ENCODE peak calls at places on chromosomes 3 and 15, in nine cellular contexts. M is PC-3, C is GM23248, I is A673, G is endothelial cell of umbilical vein, N is HCT116, X is astrocyte, P is fibroblast of lung, T is GM23338. W is an unnamed sample.
A peak's percentile ranks its signal among the peaks of the same experiment; 100 is the strongest.

GRCh38 chr15:98294126-98294525 is 333.6 kb downstream of the ARRDC4 start:
- DNase-seq in M (no peak), N (no peak), P (no peak), T (no peak), C (no peak), I (no peak), X (no peak), G (no peak), W (no peak)

GRCh38 chr15:31398677-31399260 is 72.1 kb downstream of the KLF13 start:
- DNase-seq in M (peak; percentile 28), N (no peak), X (no peak), I (no peak), C (peak; percentile 54), T (no peak), G (no peak), P (no peak), W (no peak)

GRCh38 chr3:170356596-170357175 is 829 bp upstream of the SKIL start:
- DNase-seq in N (no peak), M (peak; percentile 72), I (peak; percentile 65), C (peak; percentile 91), X (peak; percentile 55), T (peak; percentile 90), G (peak; percentile 81), P (peak; percentile 85), W (peak; percentile 93)

GRCh38 chr15:53978248-53978906 is at the start of gene UNC13C:
- DNase-seq in C (peak; percentile 3), G (no peak), P (peak; percentile 22), N (no peak), X (no peak), T (peak; percentile 56), I (no peak), M (no peak), W (peak; percentile 51)

GRCh38 chr3:61252836-61253235 is 1.6 kb upstream of the FHIT start:
- DNase-seq in C (no peak), T (no peak), I (no peak), P (no peak), G (peak; percentile 72), N (no peak), M (no peak), X (no peak), W (no peak)

GRCh38 chr15:73321496-73322344 is 47.0 kb downstream of the HCN4 start:
- DNase-seq in X (no peak), G (no peak), P (no peak), I (no peak), N (no peak), M (no peak), T (peak; percentile 18), C (no peak), W (peak; percentile 19)

GRCh38 chr3:105042586-105042985 is 324.1 kb upstream of the ALCAM start:
- DNase-seq in C (no peak), T (no peak), I (no peak), X (no peak), G (no peak), P (no peak), M (no peak), N (no peak), W (no peak)

GRCh38 chr3:49266410-49267170 is 10.4 kb downstream of the C3orf62 start:
- DNase-seq in G (no peak), X (no peak), I (no peak), N (no peak), P (no peak), M (no peak), T (no peak), C (peak; percentile 29), W (no peak)

GRCh38 chr3:186648851-186649250 is 8.7 kb downstream of the FETUB start:
- DNase-seq in M (no peak), P (no peak), X (no peak), T (no peak), I (no peak), C (no peak), N (no peak), G (no peak), W (no peak)

GRCh38 chr3:194296448-194296831 is 54.7 kb downstream of the CPN2 start:
- DNase-seq in G (peak; percentile 82), X (peak; percentile 88), I (peak; percentile 78), M (peak; percentile 94), T (peak; percentile 92), N (peak; percentile 80), P (peak; percentile 72), C (peak; percentile 75), W (peak; percentile 76)

GRCh38 chr3:197516517-197516889 is 39.3 kb downstream of the BDH1 start:
- DNase-seq in T (no peak), N (peak; percentile 83), G (peak; percentile 34), P (peak; percentile 74), X (peak; percentile 97), C (peak; percentile 94), M (peak; percentile 98), I (no peak), W (no peak)

GRCh38 chr3:66432767-66433521 is 67.9 kb downstream of the LRIG1 start:
- DNase-seq in G (no peak), N (no peak), M (no peak), T (no peak), C (no peak), P (peak; percentile 28), I (no peak), X (no peak), W (no peak)

GRCh38 chr3:162295323-162295983 is 798.8 kb downstream of the OTOL1 start:
- DNase-seq in M (peak; percentile 97), P (peak; percentile 56), C (peak; percentile 92), X (peak; percentile 98), I (peak; percentile 2), N (peak; percentile 23), T (peak; percentile 1), G (no peak), W (no peak)

GRCh38 chr3:69210068-69210730 is 87.8 kb upstream of the LMOD3 start:
- DNase-seq in I (no peak), C (no peak), N (no peak), T (no peak), G (no peak), P (no peak), M (no peak), X (no peak), W (no peak)

GRCh38 chr3:31488475-31489017 is 44.2 kb upstream of the STT3B start:
- DNase-seq in M (no peak), P (no peak), G (no peak), C (no peak), I (no peak), X (no peak), T (no peak), N (no peak), W (no peak)

GRCh38 chr3:25385807-25386512 is 42.1 kb upstream of the RARB start:
- DNase-seq in X (no peak), M (no peak), I (no peak), C (no peak), P (no peak), N (no peak), G (peak; percentile 3), T (no peak), W (no peak)

GRCh38 chr3:158097571-158098553 is 8.4 kb downstream of the SHOX2 start:
- DNase-seq in X (no peak), M (peak; percentile 83), N (no peak), C (no peak), T (peak; percentile 95), P (no peak), G (peak; percentile 52), I (peak; percentile 63), W (peak; percentile 96)
- TF ChIP-seq EZH2 in X (peak; percentile 87), M (no peak), N (no peak), C (no peak), T (peak; percentile 74), P (peak; percentile 93), G (peak; percentile 93), I (no peak), W (peak; percentile 90)

GRCh38 chr15:40929730-40930429 is 740 bp downstream of the DLL4 start:
- DNase-seq in M (peak; percentile 51), C (peak; percentile 73), P (peak; percentile 65), G (peak; percentile 66), X (peak; percentile 53), I (no peak), N (no peak), T (peak; percentile 67), W (peak; percentile 91)

GRCh38 chr15:40927497-40928346 is 1.4 kb upstream of the DLL4 start:
- DNase-seq in N (no peak), I (no peak), G (no peak), M (no peak), P (no peak), C (peak; percentile 24), X (no peak), T (peak; percentile 56), W (no peak)

GRCh38 chr15:40928351-40928974 is 677 bp upstream of the DLL4 start:
- DNase-seq in X (no peak), T (peak; percentile 88), C (no peak), G (no peak), P (no peak), I (no peak), N (no peak), M (peak; percentile 64), W (peak; percentile 55)

GRCh38 chr15:40930430-40931299 is 1.5 kb downstream of the DLL4 start:
- DNase-seq in X (peak; percentile 16), T (peak; percentile 92), P (no peak), N (peak; percentile 70), C (peak; percentile 37), G (peak; percentile 97), I (no peak), M (peak; percentile 73), W (peak; percentile 87)

DNA sequence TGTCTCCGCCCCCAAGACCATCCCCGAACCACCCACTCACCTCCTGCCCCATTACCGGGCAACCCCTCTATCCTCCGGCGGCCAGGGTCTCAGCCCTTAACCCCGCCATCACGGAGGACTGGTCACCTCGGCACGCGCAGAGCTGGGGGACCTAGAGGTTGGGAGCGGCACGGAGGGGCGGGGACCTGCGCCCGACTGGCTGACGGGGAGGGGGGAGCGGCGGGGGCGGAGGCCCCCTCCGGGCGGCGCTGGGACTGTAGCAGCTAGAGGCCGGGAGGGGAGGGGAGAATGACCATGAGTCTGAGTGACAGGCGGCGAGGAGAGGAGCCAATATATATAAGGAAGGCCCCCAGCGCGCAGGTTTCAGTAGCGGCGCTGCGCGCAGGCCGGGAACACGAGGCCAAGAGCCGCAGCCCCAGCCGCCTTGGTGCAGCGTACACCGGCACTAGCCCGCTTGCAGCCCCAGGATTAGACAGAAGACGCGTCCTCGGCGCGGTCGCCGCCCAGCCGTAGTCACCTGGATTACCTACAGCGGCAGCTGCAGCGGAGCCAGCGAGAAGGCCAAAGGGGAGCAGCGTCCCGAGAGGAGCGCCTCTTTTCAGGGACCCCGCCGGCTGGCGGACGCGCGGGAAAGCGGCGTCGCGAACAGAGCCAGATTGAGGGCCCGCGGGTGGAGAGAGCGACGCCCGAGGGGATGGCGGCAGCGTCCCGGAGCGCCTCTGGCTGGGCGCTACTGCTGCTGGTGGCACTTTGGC is at the start of gene DLL4:
- DNase-seq in M (peak; percentile 77), N (peak; percentile 71), X (peak; percentile 27), C (peak; percentile 57), P (peak; percentile 52), G (peak; percentile 94), I (peak; percentile 71), T (peak; percentile 92), W (peak; percentile 81)
- TF ChIP-seq EZH2 in M (no peak), N (no peak), X (peak; percentile 89), C (no peak), P (peak; percentile 81), G (no peak), I (peak; percentile 81), T (peak; percentile 52), W (peak; percentile 78)

GRCh38 chr15:67823371-67824156 is 1.7 kb upstream of the SKOR1 start:
- DNase-seq in N (no peak), C (no peak), I (no peak), G (no peak), X (no peak), M (no peak), T (peak; percentile 48), P (no peak), W (peak; percentile 56)
- TF ChIP-seq EZH2 in N (no peak), C (peak; percentile 78), I (peak; percentile 97), G (peak; percentile 99), X (peak; percentile 79), M (peak; percentile 93), T (peak; percentile 96), P (peak; percentile 88), W (peak; percentile 96)

GRCh38 chr15:22979699-22980188 is 424 bp downstream of the CYFIP1 start:
- DNase-seq in N (no peak), M (peak; percentile 25), I (peak; percentile 45), G (peak; percentile 56), P (no peak), X (no peak), C (peak; percentile 65), T (peak; percentile 78), W (peak; percentile 78)
- TF ChIP-seq EZH2 in N (no peak), M (no peak), I (no peak), G (no peak), P (no peak), X (no peak), C (no peak), T (peak; percentile 63), W (no peak)